ENCODE peak calls at places on chromosomes 12 and 14, in five cellular contexts. B is dorsolateral prefrontal cortex; L is activated T-helper 1 cell treated with anti-CD3 and anti-CD28 coated beads, Interleukin-2, amount 50 U/mL, for 16 hours; X is T47D; S is pancreas. Z is an unnamed sample.

GRCh38 chr12:126338031-126338441 is 1272.8 kb downstream of the AACS start:
- DNase-seq in X (no peak), L (no peak), S (no peak), B (no peak), Z (no peak)

GRCh38 chr12:5017638-5018348 is 25.9 kb upstream of the KCNA5 start:
- DNase-seq in X (no peak), B (no peak), S (no peak), L (no peak), Z (no peak)

GRCh38 chr12:108731105-108731865 is at the start of gene CORO1C:
- DNase-seq in L (peak), S (peak), X (peak), B (peak), Z (peak)

GRCh38 chr12:57756406-57757341 is 1.8 kb downstream of the MARCHF9 start:
- DNase-seq in S (peak), X (no peak), B (no peak), L (peak), Z (no peak)

GRCh38 chr12:95674631-95675030 is 115.9 kb downstream of the NTN4 start:
- DNase-seq in B (no peak), X (peak), L (no peak), S (no peak), Z (no peak)

GRCh38 chr12:19846561-19846960 is 407.3 kb downstream of the AEBP2 start:
- DNase-seq in B (no peak), L (no peak), X (no peak), S (no peak), Z (no peak)

GRCh38 chr14:79136437-79137430 is 966.6 kb downstream of the NRXN3 start:
- DNase-seq in L (no peak), X (no peak), B (no peak), S (no peak), Z (no peak)

GRCh38 chr12:52495385-52495784 is 2.3 kb upstream of the KRT6A start:
- DNase-seq in X (peak), L (no peak), S (no peak), B (no peak), Z (no peak)

GRCh38 chr12:50598321-50598862 is 93.6 kb downstream of the DIP2B start:
- DNase-seq in B (no peak), L (no peak), X (no peak), S (no peak), Z (no peak)

GRCh38 chr12:132162508-132163031 is 18.3 kb downstream of the NOC4L start:
- DNase-seq in S (no peak), X (no peak), B (no peak), L (no peak), Z (no peak)

GRCh38 chr12:62701492-62701891 is 233.5 kb downstream of the PPM1H start:
- DNase-seq in S (no peak), B (no peak), X (no peak), L (no peak), Z (no peak)

GRCh38 chr12:48925218-48925871 is at the start of gene FKBP11:
- DNase-seq in X (no peak), S (peak), B (peak), L (peak), Z (peak)

GRCh38 chr14:24270537-24271133 is 762 bp downstream of the RABGGTA start:
- DNase-seq in X (no peak), L (no peak), B (no peak), S (no peak), Z (no peak)

GRCh38 chr14:77139540-77140342 is 1.9 kb downstream of the ZDHHC22 start:
- DNase-seq in B (peak), X (peak), S (peak), L (peak), Z (no peak)

GRCh38 chr12:20493924-20494323 is 125.6 kb downstream of the PDE3A start:
- DNase-seq in B (no peak), L (no peak), S (no peak), X (no peak), Z (no peak)

GRCh38 chr14:54676822-54677708 is 110.1 kb downstream of the SAMD4A start:
- DNase-seq in L (no peak), S (no peak), B (no peak), X (no peak), Z (no peak)

GRCh38 chr14:68231832-68232642 is 412.5 kb downstream of the RAD51B start:
- DNase-seq in X (no peak), B (no peak), S (no peak), L (no peak), Z (no peak)

GRCh38 chr14:99466719-99467118 is 13.9 kb downstream of the SETD3 start:
- DNase-seq in X (no peak), B (no peak), L (no peak), S (no peak), Z (no peak)

GRCh38 chr12:51589557-51590176 is 1.4 kb upstream of the SCN8A start:
- DNase-seq in S (no peak), B (no peak), L (no peak), X (no peak), Z (no peak)

GRCh38 chr12:26112232-26112631 is 12.6 kb downstream of the BHLHE41 start:
- DNase-seq in X (no peak), L (no peak), B (no peak), S (no peak), Z (no peak)

GRCh38 chr12:4833511-4833910 is 76.2 kb upstream of the KCNA1 start:
- DNase-seq in X (no peak), S (no peak), L (no peak), B (no peak), Z (no peak)

GRCh38 chr12:102876883-102877282 is 40.2 kb downstream of the PAH start:
- DNase-seq in X (no peak), S (no peak), L (no peak), B (no peak), Z (no peak)

Z was measured in NK-92 treated with Interleukin-12 subunit alpha and Interleukin-12 subunit beta, amount 100 ng/mL, for 24 hours.